ENCODE peak calls at places on chromosomes 16 and 17, in four cellular contexts. K is stomach, O is IMR-90, Z is fibroblast of pulmonary artery. P is an unnamed sample.

GRCh38 chr17:36736201-36737156 is 135.1 kb downstream of the MRM1 start:
- DNase-seq in Z (no peak), O (no peak), K (no peak), P (no peak)

GRCh38 chr16:6977906-6978305 is 354.7 kb upstream of the RBFOX1 start:
- DNase-seq in K (no peak), O (no peak), Z (no peak), P (no peak)

GRCh38 chr16:50265260-50265659 is 1.1 kb upstream of the ADCY7 start:
- DNase-seq in Z (no peak), O (peak), K (peak), P (peak)

GRCh38 chr16:68539704-68540370 is 746 bp downstream of the ZFP90 start:
- DNase-seq in O (no peak), K (no peak), Z (no peak), P (peak)

GRCh38 chr17:29158515-29159275 is 21.5 kb downstream of the MYO18A start:
- DNase-seq in O (peak), Z (peak), K (no peak), P (peak)

GRCh38 chr17:42337442-42337841 is 49.1 kb downstream of the STAT5A start:
- DNase-seq in K (no peak), Z (no peak), O (peak), P (peak)

GRCh38 chr17:29603109-29603674 is 10.3 kb downstream of the ANKRD13B start:
- DNase-seq in Z (no peak), K (no peak), O (no peak), P (no peak)

GRCh38 chr16:57795431-57795878 is 6.8 kb downstream of the KIFC3 start:
- DNase-seq in K (peak), O (peak), Z (peak), P (peak)

GRCh38 chr17:1112875-1113274 is 66.9 kb downstream of the ABR start:
- DNase-seq in O (no peak), Z (no peak), K (no peak), P (no peak)

GRCh38 chr16:22614271-22614947 is 103.7 kb downstream of the NPIPB5 start:
- DNase-seq in O (no peak), Z (no peak), K (no peak), P (peak)

GRCh38 chr17:50914510-50914849 is 48.3 kb upstream of the TOB1 start:
- DNase-seq in O (no peak), Z (no peak), K (no peak), P (no peak)

GRCh38 chr17:76166168-76166567 is 25.1 kb upstream of the FOXJ1 start:
- DNase-seq in O (peak), K (no peak), Z (no peak), P (peak)

GRCh38 chr17:69609495-69610315 is 195.2 kb downstream of the MAP2K6 start:
- DNase-seq in O (peak), Z (peak), K (no peak), P (peak)

GRCh38 chr17:16999931-17000625 is 28.2 kb upstream of the TNFRSF13B start:
- DNase-seq in Z (no peak), K (no peak), O (no peak), P (no peak)

GRCh38 chr17:48730240-48730550 is 1.6 kb upstream of the HOXB13 start:
- DNase-seq in O (no peak), K (no peak), Z (no peak), P (no peak)

GRCh38 chr17:29061036-29061435 is 18.1 kb downstream of the PIPOX start:
- DNase-seq in Z (peak), K (no peak), O (no peak), P (no peak)

GRCh38 chr16:31472559-31473203 is 729 bp downstream of the TGFB1I1 start:
- DNase-seq in K (peak), Z (peak), O (peak), P (peak)
- TF ChIP-seq CTCF in K (no peak), Z (peak), O (peak), P (peak)

GRCh38 chr17:13598353-13599167 is 3.2 kb downstream of the HS3ST3A1 start:
- DNase-seq in Z (no peak), K (no peak), O (no peak), P (peak)
- H3K4me3 ChIP-seq in Z (peak), K (no peak), O (peak), P (peak)

GRCh38 chr16:2741168-2741567 is 11.3 kb upstream of the SRRM2 start:
- DNase-seq in K (no peak), Z (no peak), O (no peak), P (no peak)

GRCh38 chr16:2738615-2739014 is 13.8 kb upstream of the SRRM2 start:
- DNase-seq in Z (no peak), O (no peak), K (no peak), P (no peak)

GRCh38 chr16:2739555-2740435 is 12.6 kb upstream of the SRRM2 start:
- DNase-seq in Z (no peak), K (no peak), O (no peak), P (no peak)

GRCh38 chr16:2742323-2743006 is 10.0 kb upstream of the SRRM2 start:
- DNase-seq in K (no peak), O (no peak), Z (no peak), P (no peak)

GRCh38 chr16:2740476-2740875 is 12.0 kb upstream of the SRRM2 start:
- DNase-seq in Z (no peak), K (no peak), O (no peak), P (no peak)
- TF ChIP-seq CTCF in Z (no peak), K (no peak), O (no peak), P (no peak)

GRCh38 chr16:77193377-77193776 is 2.4 kb downstream of the MON1B start:
- DNase-seq in O (no peak), Z (no peak), K (no peak), P (no peak)

GRCh38 chr16:77190478-77191258 is at the start of gene MON1B:
- DNase-seq in Z (peak), K (peak), O (peak), P (peak)

GRCh38 chr16:77191259-77191969 is 424 bp downstream of the MON1B start:
- DNase-seq in Z (no peak), K (no peak), O (no peak), P (no peak)

GRCh38 chr16:77194295-77195231 is 3.6 kb downstream of the MON1B start:
- DNase-seq in O (no peak), K (no peak), Z (no peak), P (no peak)

GRCh38 chr16:77190190-77190477 is 856 bp upstream of the MON1B start:
- DNase-seq in O (no peak), Z (no peak), K (no peak), P (no peak)
- H3K4me3 ChIP-seq in O (peak), Z (peak), K (peak), P (peak)

DNA sequence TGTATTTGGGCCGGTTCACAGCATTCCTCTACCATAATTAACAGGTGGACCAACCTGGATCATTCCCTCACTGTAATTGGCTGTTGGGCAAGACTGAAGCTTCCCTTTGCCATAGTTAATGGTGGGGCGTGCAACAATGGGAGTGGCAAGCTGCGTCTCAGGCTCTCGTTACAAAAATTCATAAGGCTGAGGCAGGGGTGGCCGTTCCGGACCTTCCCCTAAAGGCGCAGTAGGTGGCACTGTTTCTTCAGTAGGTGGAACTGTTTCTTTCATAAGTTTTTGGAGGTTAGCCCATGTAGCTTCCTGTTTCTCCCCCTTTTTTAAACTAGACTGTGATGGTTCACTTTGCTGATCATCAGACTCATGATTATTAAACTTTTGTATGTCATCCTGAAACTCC is 17.0 kb upstream of the TMC5 start:
- DNase-seq in O (no peak), Z (no peak), K (no peak), P (no peak)
- TF ChIP-seq CTCF in O (no peak), Z (no peak), K (no peak), P (no peak)

GRCh38 chr17:78140169-78141051 is 5.8 kb upstream of the C17orf99 start:
- DNase-seq in K (peak), Z (peak), O (peak), P (peak)

GRCh38 chr17:78144146-78144719 is 2.0 kb upstream of the C17orf99 start:
- DNase-seq in Z (peak), K (peak), O (peak), P (peak)

GRCh38 chr17:78142113-78142861 is 3.9 kb upstream of the C17orf99 start:
- DNase-seq in K (peak), O (peak), Z (peak), P (peak)

GRCh38 chr17:78143214-78144145 is 2.7 kb upstream of the C17orf99 start:
- DNase-seq in O (no peak), Z (no peak), K (no peak), P (no peak)

DNA sequence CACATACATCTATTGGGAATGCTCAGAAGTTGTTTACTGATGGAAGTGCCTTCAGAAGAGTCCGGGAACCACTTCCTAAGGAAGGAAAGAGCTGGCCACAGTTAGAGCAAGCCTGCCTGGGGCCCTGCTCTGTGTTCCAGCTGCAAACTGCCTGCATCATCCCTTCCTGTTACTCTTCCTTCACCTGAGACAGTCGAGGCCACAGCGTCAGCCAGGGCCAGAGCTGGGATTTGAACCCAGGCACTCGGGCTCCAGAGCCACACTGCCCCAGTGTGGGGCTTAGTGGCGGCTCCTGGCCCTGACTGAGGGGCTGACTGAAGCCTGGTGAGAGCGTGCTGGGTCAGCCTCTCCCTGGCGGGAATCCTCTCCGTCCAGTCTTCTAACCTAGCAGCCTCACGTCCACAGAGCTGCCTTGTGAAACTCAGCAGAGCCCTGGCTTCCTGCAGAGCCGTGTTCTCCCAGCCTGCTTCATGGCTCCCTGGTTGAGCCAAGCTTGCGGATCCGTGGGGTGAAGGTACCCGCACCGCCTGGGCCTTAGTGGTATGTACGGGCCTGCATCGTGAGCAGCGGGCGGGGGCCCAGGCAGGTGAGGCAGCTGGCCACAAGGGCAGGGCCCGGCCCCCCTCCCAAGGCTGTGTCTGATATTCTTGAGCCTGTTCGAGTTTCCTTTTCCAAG is 4.6 kb upstream of the C17orf99 start:
- DNase-seq in Z (no peak), K (no peak), O (no peak), P (no peak)
- H3K4me3 ChIP-seq in Z (no peak), K (no peak), O (no peak), P (no peak)

GRCh38 chr16:70508752-70509151 is 14.6 kb downstream of the COG4 start:
- DNase-seq in Z (peak), O (no peak), K (no peak), P (no peak)
- TF ChIP-seq CTCF in Z (peak), O (no peak), K (no peak), P (peak)

DNA sequence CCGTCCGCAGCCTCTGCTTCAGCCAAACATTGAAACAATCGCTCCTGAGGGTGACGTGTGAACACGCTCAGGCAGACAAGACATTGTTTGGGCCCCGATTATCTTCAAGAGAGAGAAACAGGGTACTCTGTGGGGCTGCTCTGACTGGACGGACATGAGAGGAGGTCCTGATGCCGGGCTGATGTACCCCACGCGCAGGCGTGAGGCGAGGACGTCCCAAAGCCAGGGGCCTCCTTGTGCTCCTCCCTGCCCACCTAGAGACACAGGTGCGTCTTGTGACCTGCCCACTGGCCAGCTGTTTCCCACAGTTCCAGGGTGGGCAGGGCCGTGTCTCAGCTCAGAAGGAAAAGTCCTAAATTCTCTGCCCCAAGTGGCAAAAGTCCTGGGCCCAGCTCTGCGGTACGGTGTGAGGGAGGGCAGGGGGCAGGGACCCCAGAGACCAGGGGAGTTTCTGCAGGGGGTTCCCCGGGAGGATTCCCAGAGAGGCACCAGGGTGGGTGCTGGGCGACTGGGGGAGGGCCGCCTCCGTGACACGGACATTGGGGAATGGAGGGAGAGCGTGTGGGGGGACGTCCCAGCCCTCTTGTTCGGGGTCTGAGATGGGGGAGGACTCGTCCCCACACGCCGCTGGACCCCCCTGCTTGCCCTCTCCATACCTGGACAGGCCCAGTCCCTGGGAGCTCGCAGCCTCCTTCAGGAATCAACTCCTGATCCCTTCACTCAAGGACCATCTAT is 26.2 kb upstream of the C1QTNF8 start:
- DNase-seq in O (no peak), K (no peak), Z (no peak), P (no peak)
- H3K4me3 ChIP-seq in O (no peak), K (no peak), Z (no peak), P (no peak)

P was measured in astrocyte of the spinal cord.